ENCODE peak calls at places on chromosomes 1 and 21, in four cellular contexts. J is esophagus squamous epithelium; I is effector memory CD8-positive, alpha-beta T cell; T is retina. R is an unnamed sample.

GRCh38 chr1:6109688-6110087 is 64.0 kb downstream of the KCNAB2 start:
- DNase-seq in T (no peak), J (no peak), I (no peak), R (no peak)

GRCh38 chr1:229897540-229897939 is 169.5 kb upstream of the GALNT2 start:
- DNase-seq in J (no peak), I (no peak), T (no peak), R (no peak)

GRCh38 chr1:93079685-93080141 is 630 bp downstream of the MTF2 start:
- DNase-seq in T (peak; percentile 36), I (no peak), J (no peak), R (no peak)

GRCh38 chr1:6080469-6080868 is 34.8 kb downstream of the KCNAB2 start:
- DNase-seq in I (no peak), T (no peak), J (no peak), R (no peak)

GRCh38 chr1:167454929-167455785 is 63.2 kb downstream of the CD247 start:
- DNase-seq in J (no peak), T (peak; percentile 92), I (peak; percentile 79), R (peak; percentile 71)

GRCh38 chr21:35525443-35525842 is 476.3 kb upstream of the RUNX1 start:
- DNase-seq in I (no peak), T (no peak), J (no peak), R (peak; percentile 61)

GRCh38 chr1:227919916-227920315 is 27.8 kb downstream of the WNT9A start:
- DNase-seq in J (no peak), T (peak; percentile 61), I (no peak), R (no peak)

GRCh38 chr1:45304311-45305081 is 22.2 kb upstream of the HPDL start:
- DNase-seq in I (no peak), T (no peak), J (no peak), R (no peak)

GRCh38 chr1:7534061-7534825 is 236.9 kb upstream of the VAMP3 start:
- DNase-seq in I (no peak), J (no peak), T (peak; percentile 67), R (no peak)

GRCh38 chr1:206708058-206708457 is 23.4 kb downstream of the MAPKAPK2 start:
- DNase-seq in J (no peak), T (no peak), I (no peak), R (peak; percentile 43)

GRCh38 chr1:236338096-236338495 is 56.0 kb upstream of the EDARADD start:
- DNase-seq in I (no peak), J (no peak), T (no peak), R (no peak)

GRCh38 chr1:9589144-9589718 is 520 bp downstream of the TMEM201 start:
- DNase-seq in I (peak; percentile 22), T (peak; percentile 68), J (no peak), R (peak; percentile 29)

GRCh38 chr21:44485796-44486195 is 30.5 kb downstream of the LRRC3 start:
- DNase-seq in T (no peak), J (no peak), I (no peak), R (no peak)

GRCh38 chr1:53249706-53250105 is 11.4 kb upstream of the MAGOH start:
- DNase-seq in I (no peak), J (no peak), T (no peak), R (no peak)

GRCh38 chr1:215957692-215958091 is 390.6 kb downstream of the KCTD3 start:
- DNase-seq in T (peak; percentile 38), I (no peak), J (no peak), R (no peak)

GRCh38 chr1:43994794-43995790 is 3.7 kb downstream of the CCDC24 start:
- DNase-seq in J (no peak), T (no peak), I (no peak), R (no peak)

GRCh38 chr1:59399642-59400041 is 102.7 kb downstream of the FGGY start:
- DNase-seq in J (no peak), T (no peak), I (no peak), R (no peak)

R was measured in naive B cell.